ENCODE peak calls at places on chromosomes 11 and 22, in five cellular contexts. S is ascending aorta, M is right lobe of liver, Z is brain microvascular endothelial cell, K is cardiac muscle cell. B is an unnamed sample.

GRCh38 chr11:46381836-46382643 is 571 bp downstream of the MDK start:
- DNase-seq in Z (no peak), M (no peak), S (no peak), K (peak; percentile 44), B (no peak)

GRCh38 chr11:3220101-3220500 is 1.5 kb upstream of the MRGPRG start:
- DNase-seq in S (peak; percentile 61), K (no peak), Z (no peak), M (no peak), B (no peak)

GRCh38 chr22:35454416-35455054 is 54.6 kb downstream of the MCM5 start:
- DNase-seq in Z (no peak), K (no peak), S (no peak), M (no peak), B (no peak)

GRCh38 chr11:81432333-81432732 is 1301.3 kb downstream of the FAM181B start:
- DNase-seq in M (no peak), K (no peak), S (no peak), Z (no peak), B (no peak)

GRCh38 chr22:19974935-19975706 is 33.5 kb upstream of the TXNRD2 start:
- DNase-seq in K (no peak), Z (no peak), S (no peak), M (no peak), B (no peak)

GRCh38 chr11:59206635-59207034 is 6.1 kb downstream of the MPEG1 start:
- DNase-seq in Z (peak; percentile 12), M (no peak), S (no peak), K (peak; percentile 50), B (no peak)

GRCh38 chr11:121099364-121099763 is 1.7 kb upstream of the TECTA start:
- DNase-seq in K (no peak), M (no peak), S (no peak), Z (no peak), B (no peak)

GRCh38 chr11:199004-199581 is 6.2 kb downstream of the SCGB1C1 start:
- DNase-seq in S (peak; percentile 59), M (no peak), Z (no peak), K (no peak), B (no peak)

GRCh38 chr22:31969789-31970489 is 25.6 kb downstream of the YWHAH start:
- DNase-seq in S (no peak), K (peak; percentile 77), M (peak; percentile 76), Z (peak; percentile 49), B (no peak)

GRCh38 chr11:63478896-63479295 is 12.1 kb downstream of the PLAAT5 start:
- DNase-seq in S (peak; percentile 68), M (no peak), K (peak; percentile 91), Z (peak; percentile 68), B (no peak)

GRCh38 chr11:107337917-107338316 is 119.7 kb downstream of the CWF19L2 start:
- DNase-seq in Z (no peak), K (no peak), S (no peak), M (no peak), B (no peak)

GRCh38 chr11:124893781-124894401 is 3.8 kb downstream of the ROBO4 start:
- DNase-seq in Z (no peak), K (no peak), M (no peak), S (no peak), B (no peak)

GRCh38 chr11:130763087-130763980 is 152.9 kb downstream of the SNX19 start:
- DNase-seq in Z (no peak), S (no peak), K (no peak), M (no peak), B (no peak)

GRCh38 chr11:75468534-75469340 is 35.7 kb upstream of the KLHL35 start:
- DNase-seq in K (peak; percentile 93), Z (peak; percentile 72), M (peak; percentile 65), S (no peak), B (no peak)

GRCh38 chr22:48101704-48102103 is 1339.3 kb downstream of the TBC1D22A start:
- DNase-seq in Z (no peak), K (no peak), M (no peak), S (peak; percentile 61), B (no peak)

GRCh38 chr11:99406345-99406744 is 385.6 kb downstream of the CNTN5 start:
- DNase-seq in K (no peak), M (no peak), S (no peak), Z (no peak), B (no peak)

GRCh38 chr22:42066133-42066761 is 4.4 kb downstream of the NAGA start:
- DNase-seq in Z (no peak), M (no peak), K (no peak), S (no peak), B (no peak)

GRCh38 chr11:114161486-114162250 is 102.2 kb downstream of the ZBTB16 start:
- DNase-seq in Z (no peak), K (no peak), M (no peak), S (no peak), B (no peak)

GRCh38 chr22:25564979-25565677 is 653 bp downstream of the GRK3 start:
- DNase-seq in K (peak; percentile 31), Z (no peak), S (no peak), M (peak; percentile 33), B (no peak)

GRCh38 chr11:38593649-38594048 is 1995.6 kb upstream of the RAG2 start:
- DNase-seq in K (no peak), S (no peak), Z (no peak), M (no peak), B (no peak)

DNA sequence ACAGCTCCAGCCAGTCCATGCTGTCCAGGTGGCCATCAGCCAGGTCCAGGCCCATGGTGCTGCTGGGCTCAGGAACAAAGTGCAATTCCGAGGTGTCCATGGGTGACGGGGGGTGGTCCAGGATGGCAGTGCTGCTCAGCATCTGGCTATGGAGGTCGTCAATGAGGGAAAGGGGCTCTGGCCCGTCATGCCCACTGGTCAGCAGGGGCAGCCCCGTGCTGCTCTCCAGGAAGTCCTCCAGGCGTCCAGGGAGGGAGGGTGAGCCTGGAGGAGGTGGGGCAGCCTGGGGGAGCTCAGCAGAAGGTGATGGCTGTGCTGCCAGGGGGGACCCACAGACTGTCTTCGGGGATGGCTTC is 41.1 kb downstream of the SGSM3 start:
- DNase-seq in M (no peak), Z (no peak), K (no peak), S (no peak), B (no peak)
- H3K27ac ChIP-seq in M (no peak overlapping the region), Z (no peak overlapping the region), K (no peak overlapping the region), S (no peak overlapping the region), B (no peak overlapping the region)

GRCh38 chr11:12160680-12161079 is 50.3 kb downstream of the MICAL2 start:
- DNase-seq in S (peak; percentile 88), Z (no peak), K (peak; percentile 50), M (no peak), B (no peak)

GRCh38 chr11:12161603-12162350 is 51.4 kb downstream of the MICAL2 start:
- DNase-seq in M (no peak), Z (no peak), K (no peak), S (peak; percentile 61), B (no peak)

GRCh38 chr11:12162652-12163051 is 52.3 kb downstream of the MICAL2 start:
- DNase-seq in S (no peak), K (no peak), Z (no peak), M (no peak), B (no peak)

GRCh38 chr11:12160231-12160630 is 49.8 kb downstream of the MICAL2 start:
- DNase-seq in Z (no peak), K (no peak), S (peak; percentile 64), M (no peak), B (no peak)

DNA sequence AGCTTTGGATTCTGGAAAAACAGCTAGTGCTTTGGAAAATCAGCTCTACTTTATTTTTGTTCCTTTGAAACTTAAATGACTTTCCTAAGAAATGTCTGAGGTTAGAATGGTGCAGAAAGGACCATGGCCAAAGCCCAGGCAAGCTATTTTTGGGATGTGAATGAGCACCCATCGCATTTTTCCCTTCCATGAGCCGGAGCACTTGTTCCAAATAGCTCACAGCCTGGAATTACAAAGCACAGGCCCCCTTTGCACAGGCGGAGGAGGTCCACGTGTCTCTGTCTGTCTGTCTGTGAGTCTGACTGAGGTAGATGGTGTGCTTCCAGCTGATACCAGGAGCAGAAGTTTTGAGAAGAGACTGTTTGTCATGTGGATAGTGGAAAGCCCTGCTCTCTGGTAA is 50.7 kb downstream of the MICAL2 start:
- DNase-seq in Z (no peak), K (no peak), S (peak; percentile 89), M (no peak), B (no peak)
- H3K27ac ChIP-seq in Z (peak overlapping the region; percentile 95), K (peak overlapping the region; percentile 99), S (peak overlapping the region; percentile 98), M (no peak overlapping the region), B (peak overlapping the region; percentile 74)

GRCh38 chr22:39915295-39915726 is 14.4 kb downstream of the GRAP2 start:
- DNase-seq in S (no peak), Z (no peak), M (no peak), K (no peak), B (no peak)
- H3K27ac ChIP-seq in S (no peak overlapping the region), Z (no peak overlapping the region), M (no peak overlapping the region), K (no peak overlapping the region), B (no peak overlapping the region)

GRCh38 chr11:67411785-67412152 is 3.7 kb upstream of the CARNS1 start:
- DNase-seq in M (no peak), K (no peak), Z (no peak), S (no peak), B (no peak)

GRCh38 chr11:67409261-67409666 is 5.4 kb downstream of the TBC1D10C start:
- DNase-seq in Z (no peak), M (no peak), S (no peak), K (no peak), B (no peak)

GRCh38 chr11:67410984-67411784 is 4.3 kb upstream of the CARNS1 start:
- DNase-seq in K (no peak), Z (no peak), S (no peak), M (no peak), B (no peak)

GRCh38 chr11:67409781-67410368 is 5.6 kb upstream of the CARNS1 start:
- DNase-seq in M (no peak), Z (no peak), S (no peak), K (no peak), B (no peak)

DNA sequence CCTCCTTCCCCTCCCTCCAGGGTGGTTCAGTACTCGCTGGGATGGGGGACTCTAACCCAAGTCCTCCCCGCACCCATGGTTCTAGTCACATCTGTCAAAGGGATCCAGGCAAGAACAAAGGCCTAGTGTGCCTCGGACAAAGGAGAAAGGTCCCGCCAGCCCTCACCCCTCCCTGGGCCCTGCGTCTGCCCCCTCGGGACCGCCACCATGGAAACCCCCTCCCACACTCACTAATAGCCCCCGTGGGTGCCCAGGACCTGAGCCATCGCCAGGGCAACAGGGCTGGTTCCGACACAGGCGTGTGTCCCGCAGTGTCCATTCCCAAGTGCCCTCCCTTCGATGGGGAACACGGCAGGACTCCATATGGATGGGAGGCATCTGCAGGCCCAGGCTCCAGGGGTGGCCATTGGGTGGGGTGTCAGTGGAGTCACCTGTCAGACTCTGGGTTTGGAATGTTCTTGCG is 5.1 kb upstream of the CARNS1 start:
- DNase-seq in K (no peak), S (no peak), Z (no peak), M (peak; percentile 19), B (no peak)
- H3K27ac ChIP-seq in K (no peak overlapping the region), S (no peak overlapping the region), Z (no peak overlapping the region), M (no peak overlapping the region), B (no peak overlapping the region)

GRCh38 chr11:79179087-79179486 is 261.7 kb downstream of the TENM4 start:
- DNase-seq in M (no peak), S (no peak), Z (no peak), K (no peak), B (no peak)

GRCh38 chr11:79184285-79184684 is 256.5 kb downstream of the TENM4 start:
- DNase-seq in K (no peak), Z (no peak), M (no peak), S (no peak), B (no peak)

GRCh38 chr11:79185351-79185750 is 255.5 kb downstream of the TENM4 start:
- DNase-seq in Z (no peak), S (no peak), K (no peak), M (no peak), B (no peak)

GRCh38 chr11:79182794-79183193 is 258.0 kb downstream of the TENM4 start:
- DNase-seq in M (no peak), Z (peak; percentile 3), K (no peak), S (no peak), B (no peak)
- H3K27ac ChIP-seq in M (no peak overlapping the region), Z (no peak overlapping the region), K (no peak overlapping the region), S (no peak overlapping the region), B (no peak overlapping the region)

GRCh38 chr11:14341968-14342367 is 17.0 kb downstream of the RRAS2 start:
- DNase-seq in Z (no peak), K (no peak), M (no peak), S (no peak), B (no peak)
- H3K27ac ChIP-seq in Z (no peak overlapping the region), K (no peak overlapping the region), M (no peak overlapping the region), S (no peak overlapping the region), B (no peak overlapping the region)